ENCODE peak calls at places on chromosomes 1 and 21, in four cellular contexts. One of them, this sample, is unnamed. For H3K36me3, the result is how much of the 10 kb centered on the place peaks cover.

GRCh38 chr1:243882276-243882675 is 32.2 kb upstream of the AKT3 start:
- DNase-seq in ovary: no peak
- DNase-seq in right lobe of liver: no peak
- DNase-seq in prostate gland: no peak
- DNase-seq in this sample: no peak

GRCh38 chr1:246608616-246609376 is 42.5 kb downstream of the CNST start:
- DNase-seq in ovary: peak
- DNase-seq in right lobe of liver: peak
- DNase-seq in prostate gland: peak
- DNase-seq in this sample: no peak

GRCh38 chr1:151568626-151569088 is 28.5 kb downstream of the TUFT1 start:
- DNase-seq in ovary: no peak
- DNase-seq in right lobe of liver: no peak
- DNase-seq in prostate gland: no peak
- DNase-seq in this sample: no peak

GRCh38 chr1:50423670-50424000 is 392 bp upstream of the DMRTA2 start:
- DNase-seq in ovary: no peak
- DNase-seq in right lobe of liver: no peak
- DNase-seq in prostate gland: no peak
- DNase-seq in this sample: no peak

GRCh38 chr1:59992040-59992820 is 65.7 kb upstream of the CYP2J2 start:
- DNase-seq in ovary: no peak
- DNase-seq in right lobe of liver: no peak
- DNase-seq in prostate gland: no peak
- DNase-seq in this sample: no peak

GRCh38 chr21:43758132-43758619 is 17.9 kb downstream of the CSTB start:
- DNase-seq in ovary: peak
- DNase-seq in right lobe of liver: no peak
- DNase-seq in prostate gland: peak
- DNase-seq in this sample: no peak

GRCh38 chr1:207049974-207050391 is 1.0 kb downstream of the YOD1 start:
- DNase-seq in ovary: peak
- DNase-seq in right lobe of liver: no peak
- DNase-seq in prostate gland: peak
- DNase-seq in this sample: peak

GRCh38 chr21:26909972-26910371 is 56.9 kb downstream of the ADAMTS5 start:
- DNase-seq in ovary: no peak
- DNase-seq in right lobe of liver: no peak
- DNase-seq in prostate gland: no peak
- DNase-seq in this sample: no peak

GRCh38 chr21:45078877-45079281 is 4.5 kb downstream of the ADARB1 start:
- DNase-seq in ovary: no peak
- DNase-seq in right lobe of liver: no peak
- DNase-seq in prostate gland: no peak
- DNase-seq in this sample: peak

GRCh38 chr1:67769633-67770256 is 63.5 kb downstream of the GNG12 start:
- DNase-seq in ovary: no peak
- DNase-seq in right lobe of liver: no peak
- DNase-seq in prostate gland: no peak
- DNase-seq in this sample: no peak
- H3K36me3 ChIP-seq in ovary: under half
- H3K36me3 ChIP-seq in right lobe of liver: under half
- H3K36me3 ChIP-seq in prostate gland: under half
- H3K36me3 ChIP-seq in this sample: under half

GRCh38 chr21:39347537-39347936 is 1.4 kb downstream of the HMGN1 start:
- DNase-seq in ovary: no peak
- DNase-seq in right lobe of liver: no peak
- DNase-seq in prostate gland: no peak
- DNase-seq in this sample: no peak
- H3K36me3 ChIP-seq in ovary: under half
- H3K36me3 ChIP-seq in right lobe of liver: under half
- H3K36me3 ChIP-seq in prostate gland: under half
- H3K36me3 ChIP-seq in this sample: under half

DNA sequence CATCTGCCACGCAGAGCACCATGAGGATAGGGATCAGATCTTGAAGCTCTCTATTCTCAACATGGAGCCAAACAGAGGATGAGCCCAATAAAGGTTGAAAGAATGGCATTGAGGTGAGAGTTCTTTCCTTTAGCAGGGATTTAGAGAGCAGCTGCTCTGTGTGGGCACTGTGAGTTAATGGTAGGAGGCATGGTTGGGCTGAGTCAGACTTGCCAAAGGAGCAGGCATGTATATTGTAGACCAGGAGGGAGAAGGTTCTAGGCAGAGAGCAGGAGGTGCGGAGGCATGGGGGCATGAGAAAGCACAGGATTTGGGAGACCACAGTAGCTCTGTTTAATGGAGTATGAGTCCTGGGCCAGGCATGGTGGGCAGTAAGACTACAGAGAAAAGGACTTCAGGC is 32.0 kb downstream of the TMEM53 start:
- DNase-seq in ovary: no peak
- DNase-seq in right lobe of liver: no peak
- DNase-seq in prostate gland: no peak
- DNase-seq in this sample: no peak
- H3K36me3 ChIP-seq in ovary: under half
- H3K36me3 ChIP-seq in right lobe of liver: half or more
- H3K36me3 ChIP-seq in prostate gland: under half
- H3K36me3 ChIP-seq in this sample: half or more

GRCh38 chr1:11129649-11130048 is 30.0 kb upstream of the EXOSC10 start:
- DNase-seq in ovary: no peak
- DNase-seq in right lobe of liver: no peak
- DNase-seq in prostate gland: no peak
- DNase-seq in this sample: no peak
- H3K36me3 ChIP-seq in ovary: under half
- H3K36me3 ChIP-seq in right lobe of liver: half or more
- H3K36me3 ChIP-seq in prostate gland: under half
- H3K36me3 ChIP-seq in this sample: half or more

DNA sequence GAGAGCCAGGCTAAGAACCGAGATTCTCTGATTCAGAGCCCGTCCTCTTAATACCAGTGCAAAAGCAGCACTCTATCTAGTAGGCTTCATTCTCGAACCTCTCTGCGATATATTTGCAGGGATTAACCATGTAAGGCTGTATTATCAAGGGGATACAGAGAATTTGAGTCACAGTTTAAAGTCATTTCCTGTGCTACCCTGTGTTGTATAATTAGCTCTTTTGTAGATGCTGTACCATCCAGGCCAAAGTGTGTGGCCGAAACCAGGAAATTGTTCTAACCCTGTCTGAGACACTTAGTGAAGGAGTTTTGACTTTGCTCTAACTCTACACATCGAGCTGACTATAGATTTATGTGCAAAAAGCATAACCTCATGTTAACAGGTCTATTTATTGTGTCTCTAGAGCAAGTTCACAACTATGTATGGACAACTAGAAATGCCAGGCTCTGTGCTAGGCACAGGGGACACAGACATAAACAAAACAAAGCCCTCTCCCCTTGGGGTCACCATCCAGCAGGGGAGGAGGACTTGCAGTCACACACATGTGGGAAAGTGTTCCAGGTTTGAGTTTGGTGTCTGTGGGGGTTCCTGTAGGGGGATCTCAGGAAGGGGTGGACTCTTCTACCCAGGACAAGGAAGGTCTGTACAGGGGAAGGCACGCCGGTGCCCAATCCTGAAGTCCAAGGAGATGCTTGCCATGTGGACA is 182.2 kb downstream of the DHRS3 start:
- DNase-seq in ovary: no peak
- DNase-seq in right lobe of liver: no peak
- DNase-seq in prostate gland: no peak
- DNase-seq in this sample: peak
- H3K36me3 ChIP-seq in ovary: under half
- H3K36me3 ChIP-seq in right lobe of liver: under half
- H3K36me3 ChIP-seq in prostate gland: under half
- H3K36me3 ChIP-seq in this sample: under half

GRCh38 chr1:21687081-21687529 is 17.9 kb upstream of the RAP1GAP start:
- DNase-seq in ovary: no peak
- DNase-seq in right lobe of liver: no peak
- DNase-seq in prostate gland: no peak
- DNase-seq in this sample: no peak

GRCh38 chr1:21693732-21694131 is 24.6 kb upstream of the RAP1GAP start:
- DNase-seq in ovary: no peak
- DNase-seq in right lobe of liver: no peak
- DNase-seq in prostate gland: no peak
- DNase-seq in this sample: no peak

GRCh38 chr1:21689531-21690165 is 20.5 kb upstream of the RAP1GAP start:
- DNase-seq in ovary: no peak
- DNase-seq in right lobe of liver: no peak
- DNase-seq in prostate gland: no peak
- DNase-seq in this sample: no peak

GRCh38 chr1:21696931-21697330 is 27.8 kb upstream of the RAP1GAP start:
- DNase-seq in ovary: no peak
- DNase-seq in right lobe of liver: no peak
- DNase-seq in prostate gland: no peak
- DNase-seq in this sample: no peak

DNA sequence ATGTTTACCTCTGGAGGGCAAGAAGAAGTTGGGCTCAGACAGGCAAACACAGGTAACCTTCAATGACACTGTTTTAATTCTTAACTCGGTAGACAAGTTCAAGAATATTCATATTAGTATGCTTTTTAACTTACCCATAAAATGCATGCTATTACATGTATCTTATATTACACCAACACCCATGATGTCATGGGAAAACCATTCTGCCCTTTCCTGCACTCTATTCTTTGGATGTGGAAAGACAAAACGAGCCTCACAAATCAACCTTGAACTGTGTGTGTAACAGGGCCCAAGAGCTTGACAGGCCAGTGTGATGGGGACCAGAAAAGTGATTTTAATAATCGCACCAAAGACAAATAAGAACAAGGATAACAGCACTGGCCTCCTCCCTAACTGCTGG is 22.6 kb upstream of the RAP1GAP start:
- DNase-seq in ovary: no peak
- DNase-seq in right lobe of liver: no peak
- DNase-seq in prostate gland: no peak
- DNase-seq in this sample: no peak
- H3K36me3 ChIP-seq in ovary: under half
- H3K36me3 ChIP-seq in right lobe of liver: half or more
- H3K36me3 ChIP-seq in prostate gland: under half
- H3K36me3 ChIP-seq in this sample: under half

DNA sequence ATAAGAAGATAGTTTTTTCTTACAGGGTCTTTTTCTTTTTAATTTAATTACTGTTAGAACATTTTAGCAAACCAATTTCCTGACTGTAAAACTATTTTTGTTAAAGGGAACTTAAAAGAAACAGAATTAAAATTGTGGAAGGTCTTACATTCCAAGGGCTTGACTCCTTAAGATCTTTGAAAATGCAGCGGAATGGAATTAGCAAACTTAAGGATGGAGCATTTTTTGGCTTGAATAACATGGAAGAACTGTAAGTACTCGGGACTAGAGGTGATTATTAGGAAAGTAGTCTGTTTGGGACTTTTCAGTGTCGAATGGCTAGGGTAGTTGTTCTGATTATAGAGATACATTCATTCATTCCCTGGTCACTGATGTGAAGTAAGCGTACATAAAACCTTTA is 21.5 kb downstream of the LRIG2 start:
- DNase-seq in ovary: no peak
- DNase-seq in right lobe of liver: no peak
- DNase-seq in prostate gland: no peak
- DNase-seq in this sample: no peak
- H3K36me3 ChIP-seq in ovary: under half
- H3K36me3 ChIP-seq in right lobe of liver: half or more
- H3K36me3 ChIP-seq in prostate gland: under half
- H3K36me3 ChIP-seq in this sample: under half

GRCh38 chr1:24664507-24665033 is 21.5 kb downstream of the SRRM1 start:
- DNase-seq in ovary: no peak
- DNase-seq in right lobe of liver: no peak
- DNase-seq in prostate gland: no peak
- DNase-seq in this sample: no peak

GRCh38 chr1:24666794-24667193 is 23.7 kb downstream of the SRRM1 start:
- DNase-seq in ovary: no peak
- DNase-seq in right lobe of liver: no peak
- DNase-seq in prostate gland: no peak
- DNase-seq in this sample: no peak
- H3K36me3 ChIP-seq in ovary: under half
- H3K36me3 ChIP-seq in right lobe of liver: half or more
- H3K36me3 ChIP-seq in prostate gland: half or more
- H3K36me3 ChIP-seq in this sample: under half

GRCh38 chr1:36457691-36458090 is 6.5 kb downstream of the MRPS15 start:
- DNase-seq in ovary: no peak
- DNase-seq in right lobe of liver: no peak
- DNase-seq in prostate gland: no peak
- DNase-seq in this sample: no peak
- H3K36me3 ChIP-seq in ovary: under half
- H3K36me3 ChIP-seq in right lobe of liver: half or more
- H3K36me3 ChIP-seq in prostate gland: under half
- H3K36me3 ChIP-seq in this sample: under half

This sample was measured in Peyer's patch.